ENCODE peak calls at places on chromosomes 12 and 14, in five cellular contexts. S is NCI-H2081; T is stimulated activated CD4-positive, alpha-beta T cell treated with anti-CD3 and anti-CD28 coated beads, TNF-alpha, amount 100 ng/mL, for 4 hours; U is RPMI8226; J is aorta. E is an unnamed sample.

GRCh38 chr12:124464062-124464461 is 103.3 kb downstream of the NCOR2 start:
- DNase-seq in T (no peak), U (peak; percentile 13), S (no peak), J (no peak), E (no peak)

GRCh38 chr14:78092040-78092439 is 78.1 kb upstream of the NRXN3 start:
- DNase-seq in J (no peak), T (no peak), U (no peak), S (no peak), E (no peak)

GRCh38 chr14:104953896-104954656 is 24.1 kb downstream of the AHNAK2 start:
- DNase-seq in J (peak; percentile 31), T (no peak), U (no peak), S (no peak), E (no peak)

GRCh38 chr12:11969437-11970154 is 101.1 kb upstream of the BCL2L14 start:
- DNase-seq in J (no peak), S (no peak), T (no peak), U (no peak), E (no peak)

GRCh38 chr12:3078086-3078820 is 1.1 kb downstream of the TSPAN9 start:
- DNase-seq in U (no peak), J (no peak), T (no peak), S (no peak), E (no peak)

GRCh38 chr12:4454315-4454860 is 8.8 kb upstream of the FGF6 start:
- DNase-seq in U (no peak), J (no peak), T (no peak), S (no peak), E (no peak)

GRCh38 chr14:43687866-43688265 is 819.2 kb downstream of the FSCB start:
- DNase-seq in S (no peak), T (no peak), J (no peak), U (no peak), E (no peak)

GRCh38 chr12:109872-110271 is 43.3 kb downstream of the IQSEC3 start:
- DNase-seq in J (no peak), T (no peak), U (no peak), S (no peak), E (no peak)

GRCh38 chr12:106897082-106897481 is 58.6 kb upstream of the TMEM263 start:
- DNase-seq in U (no peak), J (no peak), T (no peak), S (no peak), E (no peak)

E was measured in NAMALWA.